ENCODE peak calls at places on chromosome 22, in five cellular contexts. E, J, K, M and H are unnamed samples.

GRCh38 chr22:49551897-49552659 is 275.6 kb downstream of the BRD1 start:
- DNase-seq in E (no peak), J (peak), K (no peak), M (no peak), H (peak)

GRCh38 chr22:27843441-27843840 is 41.9 kb upstream of the MN1 start:
- DNase-seq in E (no peak), J (peak), K (no peak), M (no peak), H (peak)

GRCh38 chr22:16803255-16803917 is 21.8 kb downstream of the XKR3 start:
- DNase-seq in E (no peak), J (no peak), K (no peak), M (no peak), H (no peak)

GRCh38 chr22:45776313-45776585 is 104.6 kb downstream of the ATXN10 start:
- DNase-seq in E (no peak), J (no peak), K (no peak), M (no peak), H (no peak)

GRCh38 chr22:40030757-40031092 is 36.0 kb downstream of the FAM83F start:
- DNase-seq in E (no peak), J (peak), K (no peak), M (no peak), H (no peak)

GRCh38 chr22:24180316-24181087 is 785 bp upstream of the SUSD2 start:
- DNase-seq in E (no peak), J (no peak), K (no peak), M (no peak), H (no peak)

GRCh38 chr22:29524440-29525191 is 28.9 kb downstream of the THOC5 start:
- DNase-seq in E (peak), J (no peak), K (peak), M (peak), H (peak)

GRCh38 chr22:17570851-17571631 is 7.7 kb downstream of the SLC25A18 start:
- DNase-seq in E (no peak), J (peak), K (no peak), M (peak), H (peak)

GRCh38 chr22:41925783-41926460 is 684 bp downstream of the TNFRSF13C start:
- DNase-seq in E (peak), J (no peak), K (peak), M (no peak), H (peak)

GRCh38 chr22:47299211-47299878 is 536.9 kb downstream of the TBC1D22A start:
- DNase-seq in E (no peak), J (no peak), K (no peak), M (no peak), H (no peak)

GRCh38 chr22:19086417-19086816 is 35.8 kb downstream of the DGCR2 start:
- DNase-seq in E (no peak), J (peak), K (no peak), M (no peak), H (no peak)

GRCh38 chr22:32708835-32709234 is 92.7 kb upstream of the TIMP3 start:
- DNase-seq in E (no peak), J (no peak), K (no peak), M (no peak), H (no peak)

GRCh38 chr22:25134028-25134427 is 65.6 kb upstream of the CRYBB3 start:
- DNase-seq in E (no peak), J (peak), K (no peak), M (no peak), H (no peak)

GRCh38 chr22:26811717-26811992 is 154.3 kb downstream of the MIAT start:
- DNase-seq in E (no peak), J (no peak), K (no peak), M (no peak), H (no peak)

GRCh38 chr22:35315141-35315854 is 15.6 kb downstream of the TOM1 start:
- DNase-seq in E (no peak), J (peak), K (no peak), M (no peak), H (peak)

GRCh38 chr22:40728731-40729189 is 49.5 kb downstream of the MCHR1 start:
- DNase-seq in E (no peak), J (no peak), K (no peak), M (no peak), H (no peak)

GRCh38 chr22:41471606-41472005 is 2.7 kb downstream of the ACO2 start:
- DNase-seq in E (no peak), J (no peak), K (no peak), M (no peak), H (no peak)

GRCh38 chr22:33328789-33329296 is 270.7 kb upstream of the SYN3 start:
- DNase-seq in E (peak), J (no peak), K (no peak), M (no peak), H (no peak)

GRCh38 chr22:41229730-41230398 is 10.9 kb downstream of the CHADL start:
- DNase-seq in E (no peak), J (no peak), K (no peak), M (no peak), H (no peak)

GRCh38 chr22:42091446-42091764 is 833 bp upstream of the NDUFA6 start:
- DNase-seq in E (no peak), J (no peak), K (no peak), M (no peak), H (no peak)

GRCh38 chr22:20577549-20577975 is 70.2 kb downstream of the MED15 start:
- DNase-seq in E (no peak), J (no peak), K (peak), M (no peak), H (no peak)

GRCh38 chr22:20576445-20576816 is 69.0 kb downstream of the MED15 start:
- DNase-seq in E (no peak), J (no peak), K (no peak), M (no peak), H (no peak)

GRCh38 chr22:20577045-20577444 is 69.6 kb downstream of the MED15 start:
- DNase-seq in E (no peak), J (no peak), K (no peak), M (no peak), H (no peak)

GRCh38 chr22:20574920-20575353 is 67.5 kb downstream of the MED15 start:
- DNase-seq in E (no peak), J (no peak), K (no peak), M (no peak), H (no peak)

GRCh38 chr22:20575724-20576444 is 68.5 kb downstream of the MED15 start:
- DNase-seq in E (no peak), J (no peak), K (no peak), M (no peak), H (no peak)
- TF ChIP-seq POLR2A in E (no peak), J (no peak), K (no peak), M (no peak), H (no peak)

GRCh38 chr22:38501797-38502672 is 4.1 kb downstream of the DDX17 start:
- DNase-seq in E (no peak), J (no peak), K (no peak), M (no peak), H (no peak)
- TF ChIP-seq POLR2A in E (no peak), J (no peak), K (no peak), M (no peak), H (no peak)

DNA sequence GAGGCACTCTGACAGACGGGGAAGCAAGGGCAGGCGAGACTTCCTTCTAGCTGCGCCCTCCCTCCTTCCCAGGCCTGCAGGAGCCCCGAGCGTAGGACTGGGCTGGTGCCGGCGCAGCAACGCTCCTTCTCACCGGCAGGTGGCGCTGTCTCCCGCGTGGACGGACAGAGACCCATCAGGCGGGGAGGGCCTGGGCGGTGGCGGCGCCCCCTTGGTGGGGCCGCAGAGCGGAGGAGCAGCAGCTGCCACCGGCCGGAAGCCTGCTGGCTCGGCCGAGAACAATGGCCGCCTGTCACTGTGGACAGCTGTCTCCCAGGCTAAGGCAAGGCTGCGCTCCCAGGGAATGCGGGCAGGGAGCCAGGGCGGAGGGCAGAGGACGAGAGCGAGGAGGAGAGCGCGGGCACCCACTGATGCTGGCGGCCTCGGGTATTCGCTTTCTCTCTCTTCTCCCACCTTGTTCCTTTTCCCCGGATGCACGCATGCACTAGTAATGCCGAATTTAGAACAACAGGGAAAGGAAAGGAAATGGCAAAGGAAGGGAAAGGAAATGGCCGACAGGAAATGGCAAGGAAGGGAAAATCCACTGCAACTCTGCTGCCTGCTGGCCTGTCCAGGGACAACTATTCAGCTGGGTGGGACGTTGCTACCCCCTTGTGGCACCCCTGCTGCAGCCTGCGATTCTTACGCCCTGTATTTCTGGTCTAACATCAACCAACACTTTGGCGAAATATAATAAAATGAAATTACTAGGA is 14.4 kb downstream of the PPM1F start:
- DNase-seq in E (peak), J (peak), K (peak), M (peak), H (peak)
- TF ChIP-seq POLR2A in E (peak), J (no peak), K (no peak), M (no peak), H (peak)

GRCh38 chr22:50624347-50625130 is 3.4 kb downstream of the ARSA start:
- DNase-seq in E (no peak), J (no peak), K (no peak), M (no peak), H (no peak)

GRCh38 chr22:50621948-50622722 is 5.8 kb downstream of the ARSA start:
- DNase-seq in E (no peak), J (no peak), K (no peak), M (no peak), H (no peak)

GRCh38 chr22:50621491-50621880 is 6.5 kb downstream of the ARSA start:
- DNase-seq in E (no peak), J (no peak), K (no peak), M (no peak), H (no peak)

GRCh38 chr22:50620861-50621490 is 7.0 kb downstream of the ARSA start:
- DNase-seq in E (no peak), J (no peak), K (no peak), M (no peak), H (no peak)

GRCh38 chr22:50622723-50623327 is 5.1 kb downstream of the ARSA start:
- DNase-seq in E (no peak), J (peak), K (no peak), M (no peak), H (peak)
- TF ChIP-seq POLR2A in E (no peak), J (no peak), K (no peak), M (no peak), H (peak)

DNA sequence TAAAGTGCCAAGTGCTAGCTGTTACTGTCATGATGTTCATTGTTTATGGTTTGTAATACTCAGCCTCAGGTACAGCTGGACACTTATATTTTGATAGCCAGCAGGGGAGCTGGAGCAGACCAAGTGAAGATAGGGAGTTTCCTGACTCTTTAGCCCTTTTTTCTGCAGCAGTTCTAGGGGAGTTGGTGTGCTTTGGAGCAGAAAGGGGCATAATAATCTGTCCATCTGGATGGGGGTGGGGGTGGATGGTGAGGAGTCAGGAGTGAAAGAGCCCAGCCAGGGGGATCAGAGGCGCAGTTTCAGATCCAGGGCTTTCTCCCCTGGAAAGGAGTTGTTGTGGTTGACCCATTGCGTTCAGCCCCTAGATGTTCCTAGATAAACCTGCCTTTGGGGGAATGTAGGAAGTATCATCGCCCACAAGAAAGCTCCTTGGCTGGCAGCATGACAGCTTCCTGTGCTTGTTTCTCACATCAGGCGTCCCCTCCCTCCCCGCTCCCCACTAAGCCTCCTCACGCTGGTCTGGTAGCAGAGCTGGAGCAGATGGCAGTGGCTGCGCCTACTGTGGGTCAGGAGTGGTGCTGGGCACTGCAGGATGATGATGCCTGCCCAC is 41.9 kb downstream of the MED15 start:
- DNase-seq in E (no peak), J (peak), K (no peak), M (peak), H (peak)
- TF ChIP-seq POLR2A in E (no peak), J (no peak), K (no peak), M (no peak), H (no peak)

GRCh38 chr22:30591588-30592359 is at the start of gene PES1:
- DNase-seq in E (peak), J (peak), K (peak), M (peak), H (peak)
- TF ChIP-seq POLR2A in E (peak), J (no peak), K (peak), M (peak), H (peak)

GRCh38 chr22:43152355-43153071 is 1.2 kb downstream of the TSPO start:
- DNase-seq in E (peak), J (peak), K (peak), M (peak), H (peak)
- TF ChIP-seq POLR2A in E (no peak), J (no peak), K (peak), M (no peak), H (peak)

DNA sequence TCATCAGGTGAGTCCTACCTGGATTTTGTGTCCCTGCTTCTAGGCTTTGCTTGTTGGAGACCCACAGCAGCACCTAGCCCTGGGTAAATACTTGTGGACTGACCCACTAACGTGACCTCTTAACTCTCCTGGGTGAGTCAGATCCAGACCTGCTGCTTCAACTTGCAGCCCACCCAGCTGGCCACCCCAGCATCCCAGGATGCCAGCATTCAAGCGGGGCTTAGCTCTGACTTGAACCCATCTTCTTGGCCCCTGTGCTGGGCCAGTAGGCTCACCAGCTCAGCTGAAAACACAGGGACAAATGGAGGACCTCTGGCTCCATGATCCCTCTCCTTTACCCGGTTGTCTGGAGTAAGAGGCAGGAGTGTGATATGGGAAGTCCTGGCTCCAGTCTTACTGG is 33.5 kb downstream of the PARVG start:
- DNase-seq in E (no peak), J (no peak), K (no peak), M (no peak), H (no peak)
- TF ChIP-seq POLR2A in E (no peak), J (no peak), K (no peak), M (no peak), H (no peak)